ENCODE peak calls at places on chromosomes 16 and 17, in eight cellular contexts. B is GM12878, E is K562, V is esophagus muscularis mucosa, W is transverse colon, G is stomach, X is suprapubic skin, M is sigmoid colon. A is an unnamed sample.

GRCh38 chr17:11391134-11391533 is 150.1 kb downstream of the SHISA6 start:
- DNase-seq in B (no peak), E (peak), V (no peak), W (peak), G (no peak), X (no peak), M (no peak), A (no peak)

GRCh38 chr17:65472602-65473001 is 88.8 kb downstream of the AXIN2 start:
- DNase-seq in B (no peak), E (no peak), V (no peak), W (no peak), G (no peak), X (no peak), M (no peak), A (no peak)

GRCh38 chr17:72870437-72870985 is 222.0 kb downstream of the SLC39A11 start:
- DNase-seq in B (no peak), E (no peak), V (no peak), W (no peak), G (no peak), X (no peak), M (no peak), A (no peak)

GRCh38 chr17:81082177-81083073 is 47.5 kb downstream of the BAIAP2 start:
- DNase-seq in B (no peak), E (no peak), V (no peak), W (no peak), G (peak), X (no peak), M (no peak), A (peak)

GRCh38 chr17:79630821-79631639 is 20.2 kb upstream of the RBFOX3 start:
- DNase-seq in B (no peak), E (no peak), V (peak), W (no peak), G (peak), X (peak), M (peak), A (no peak)

GRCh38 chr17:49580981-49581644 is 5.4 kb downstream of the NXPH3 start:
- DNase-seq in B (no peak), E (no peak), V (no peak), W (no peak), G (no peak), X (peak), M (no peak), A (no peak)

GRCh38 chr16:84016477-84016876 is 26.1 kb downstream of the SLC38A8 start:
- DNase-seq in B (no peak), E (no peak), V (no peak), W (no peak), G (no peak), X (no peak), M (no peak), A (no peak)

GRCh38 chr17:51590071-51590470 is 329.7 kb downstream of the UTP18 start:
- DNase-seq in B (no peak), E (no peak), V (peak), W (no peak), G (no peak), X (no peak), M (no peak), A (no peak)

GRCh38 chr16:86545927-86546637 is 9.0 kb downstream of the MTHFSD start:
- DNase-seq in B (no peak), E (no peak), V (no peak), W (no peak), G (no peak), X (no peak), M (peak), A (no peak)

GRCh38 chr17:36136439-36136838 is 32.8 kb downstream of the CCL4 start:
- DNase-seq in B (no peak), E (no peak), V (no peak), W (no peak), G (no peak), X (no peak), M (no peak), A (no peak)

GRCh38 chr17:57948555-57949420 is 6.4 kb downstream of the CUEDC1 start:
- DNase-seq in B (no peak), E (no peak), V (no peak), W (no peak), G (no peak), X (no peak), M (peak), A (no peak)
- H3K4me3 ChIP-seq in B (no peak), E (no peak), V (no peak), W (no peak), G (no peak), X (no peak), M (no peak), A (no peak)

GRCh38 chr16:89355036-89355435 is 135.3 kb downstream of the ANKRD11 start:
- DNase-seq in B (no peak), E (no peak), V (no peak), W (no peak), G (no peak), X (no peak), M (no peak), A (no peak)
- TF ChIP-seq POLR2AphosphoS5 in B (no peak), E (no peak), V (no peak), W (no peak), G (no peak), X (no peak), M (no peak), A (no peak)

DNA sequence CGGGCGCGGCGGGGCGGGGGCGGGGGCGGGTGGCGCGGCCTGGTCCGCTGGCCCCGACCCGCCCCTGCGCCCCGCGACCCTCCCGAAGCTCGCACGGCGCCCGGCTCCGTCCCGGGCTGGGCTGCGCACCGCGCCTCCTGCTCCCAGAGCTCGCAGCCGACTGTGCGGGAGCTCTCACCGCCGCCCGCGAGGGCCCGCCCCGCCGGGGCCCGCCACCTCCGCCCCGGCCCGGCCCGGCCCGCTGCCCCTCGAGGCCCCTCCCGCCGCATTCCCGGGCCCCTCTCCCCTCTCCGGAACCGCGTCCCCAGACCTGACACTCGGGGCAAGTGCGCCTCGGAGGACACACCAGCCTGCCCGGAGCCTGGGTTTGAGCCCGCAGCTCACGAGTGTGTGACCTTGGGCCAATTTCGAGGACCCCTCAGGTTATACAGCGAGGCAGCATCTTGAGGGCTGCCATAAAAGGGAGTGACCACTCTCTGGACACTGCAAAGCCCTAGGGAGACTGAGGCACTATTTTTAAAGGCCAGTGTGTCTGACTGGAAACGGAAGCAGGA is 1.9 kb upstream of the GRIN2C start:
- DNase-seq in B (no peak), E (no peak), V (no peak), W (no peak), G (no peak), X (no peak), M (no peak), A (no peak)
- H3K4me3 ChIP-seq in B (no peak), E (no peak), V (peak), W (peak), G (peak), X (peak), M (peak), A (no peak)

DNA sequence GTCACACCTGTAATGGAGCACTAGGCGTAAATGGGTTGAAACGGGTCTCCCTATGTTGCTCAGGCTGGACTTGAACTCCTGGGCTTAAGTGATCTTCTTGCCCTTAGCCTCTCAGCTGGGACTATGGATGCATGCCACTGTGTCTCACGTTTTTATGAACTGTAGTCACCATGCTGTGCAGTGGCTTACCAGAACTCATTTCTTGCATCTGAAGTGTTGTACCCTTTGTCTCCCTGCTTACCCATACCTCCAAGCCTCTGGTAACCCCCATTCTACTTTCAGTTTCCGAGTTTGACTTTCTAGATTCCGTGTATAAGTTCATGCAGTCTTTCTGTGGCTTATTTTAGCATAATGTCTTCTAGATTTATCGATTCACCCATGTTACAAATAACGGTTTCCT is 7.7 kb downstream of the PYCARD start:
- DNase-seq in B (no peak), E (no peak), V (no peak), W (no peak), G (no peak), X (no peak), M (no peak), A (no peak)
- TF ChIP-seq POLR2AphosphoS5 in B (peak), E (peak), V (no peak), W (no peak), G (no peak), X (no peak), M (no peak), A (no peak)

GRCh38 chr16:66510298-66510697 is 39.6 kb downstream of the TK2 start:
- DNase-seq in B (no peak), E (no peak), V (no peak), W (no peak), G (peak), X (no peak), M (peak), A (no peak)

GRCh38 chr16:66507731-66508239 is 42.1 kb downstream of the TK2 start:
- DNase-seq in B (no peak), E (no peak), V (no peak), W (no peak), G (no peak), X (no peak), M (peak), A (no peak)

GRCh38 chr16:66508261-66508913 is 41.5 kb downstream of the TK2 start:
- DNase-seq in B (no peak), E (no peak), V (no peak), W (no peak), G (peak), X (no peak), M (peak), A (no peak)

GRCh38 chr16:66509576-66509975 is 40.3 kb downstream of the TK2 start:
- DNase-seq in B (no peak), E (no peak), V (no peak), W (no peak), G (peak), X (peak), M (peak), A (no peak)

DNA sequence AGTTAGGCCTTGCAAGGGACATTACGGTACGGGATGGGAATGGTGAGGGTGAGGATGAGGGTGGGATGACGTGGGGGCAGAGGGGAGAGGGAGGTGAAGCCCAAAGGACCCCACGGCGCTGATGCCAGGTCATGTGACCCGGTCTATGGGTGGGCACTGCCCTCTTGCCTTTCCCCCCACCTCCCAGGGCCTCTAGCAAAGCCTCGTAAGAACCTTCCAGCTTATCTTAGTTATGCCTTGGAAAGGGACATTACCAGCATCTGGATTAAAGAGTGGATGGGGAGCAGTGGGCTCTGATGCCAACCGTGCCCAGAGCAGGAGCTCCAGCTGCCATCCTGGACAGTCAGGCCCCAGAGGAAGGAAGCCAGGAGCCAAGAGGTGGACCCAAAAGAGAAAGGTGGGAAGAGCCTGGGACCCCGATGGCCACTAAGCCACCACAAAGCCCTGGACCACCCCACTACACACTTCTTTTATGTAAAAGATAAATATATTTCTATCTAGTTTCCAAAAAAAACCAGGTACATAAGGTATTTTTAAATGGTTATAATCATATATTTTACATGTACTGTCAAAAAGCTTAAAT is 40.9 kb downstream of the TK2 start:
- DNase-seq in B (no peak), E (no peak), V (no peak), W (no peak), G (peak), X (peak), M (peak), A (no peak)
- H3K4me3 ChIP-seq in B (no peak), E (no peak), V (no peak), W (no peak), G (no peak), X (no peak), M (no peak), A (no peak)

GRCh38 chr16:30922960-30923535 is 324 bp upstream of the FBXL19 start:
- DNase-seq in B (peak), E (peak), V (peak), W (peak), G (peak), X (peak), M (peak), A (peak)

GRCh38 chr16:30923554-30924085 is at the start of gene FBXL19:
- DNase-seq in B (no peak), E (no peak), V (no peak), W (peak), G (no peak), X (no peak), M (peak), A (no peak)

GRCh38 chr16:30924797-30925645 is 1.6 kb downstream of the FBXL19 start:
- DNase-seq in B (no peak), E (no peak), V (no peak), W (peak), G (no peak), X (no peak), M (no peak), A (no peak)

GRCh38 chr16:30925646-30926332 is 2.4 kb downstream of the FBXL19 start:
- DNase-seq in B (no peak), E (no peak), V (no peak), W (no peak), G (no peak), X (no peak), M (no peak), A (peak)

GRCh38 chr16:30924086-30924714 is 828 bp downstream of the FBXL19 start:
- DNase-seq in B (no peak), E (peak), V (no peak), W (peak), G (no peak), X (no peak), M (no peak), A (no peak)
- TF ChIP-seq POLR2AphosphoS5 in B (no peak), E (no peak), V (no peak), W (no peak), G (no peak), X (no peak), M (no peak), A (no peak)

GRCh38 chr17:43814714-43815113 is 18.2 kb downstream of the MPP3 start:
- DNase-seq in B (no peak), E (no peak), V (no peak), W (no peak), G (no peak), X (no peak), M (no peak), A (no peak)

GRCh38 chr17:43814026-43814425 is 18.9 kb downstream of the MPP3 start:
- DNase-seq in B (no peak), E (no peak), V (no peak), W (no peak), G (no peak), X (no peak), M (peak), A (no peak)

GRCh38 chr17:43818966-43819365 is 14.0 kb downstream of the MPP3 start:
- DNase-seq in B (no peak), E (no peak), V (no peak), W (no peak), G (no peak), X (peak), M (peak), A (no peak)

GRCh38 chr17:43817826-43818225 is 15.1 kb downstream of the MPP3 start:
- DNase-seq in B (no peak), E (no peak), V (no peak), W (no peak), G (no peak), X (peak), M (peak), A (no peak)

DNA sequence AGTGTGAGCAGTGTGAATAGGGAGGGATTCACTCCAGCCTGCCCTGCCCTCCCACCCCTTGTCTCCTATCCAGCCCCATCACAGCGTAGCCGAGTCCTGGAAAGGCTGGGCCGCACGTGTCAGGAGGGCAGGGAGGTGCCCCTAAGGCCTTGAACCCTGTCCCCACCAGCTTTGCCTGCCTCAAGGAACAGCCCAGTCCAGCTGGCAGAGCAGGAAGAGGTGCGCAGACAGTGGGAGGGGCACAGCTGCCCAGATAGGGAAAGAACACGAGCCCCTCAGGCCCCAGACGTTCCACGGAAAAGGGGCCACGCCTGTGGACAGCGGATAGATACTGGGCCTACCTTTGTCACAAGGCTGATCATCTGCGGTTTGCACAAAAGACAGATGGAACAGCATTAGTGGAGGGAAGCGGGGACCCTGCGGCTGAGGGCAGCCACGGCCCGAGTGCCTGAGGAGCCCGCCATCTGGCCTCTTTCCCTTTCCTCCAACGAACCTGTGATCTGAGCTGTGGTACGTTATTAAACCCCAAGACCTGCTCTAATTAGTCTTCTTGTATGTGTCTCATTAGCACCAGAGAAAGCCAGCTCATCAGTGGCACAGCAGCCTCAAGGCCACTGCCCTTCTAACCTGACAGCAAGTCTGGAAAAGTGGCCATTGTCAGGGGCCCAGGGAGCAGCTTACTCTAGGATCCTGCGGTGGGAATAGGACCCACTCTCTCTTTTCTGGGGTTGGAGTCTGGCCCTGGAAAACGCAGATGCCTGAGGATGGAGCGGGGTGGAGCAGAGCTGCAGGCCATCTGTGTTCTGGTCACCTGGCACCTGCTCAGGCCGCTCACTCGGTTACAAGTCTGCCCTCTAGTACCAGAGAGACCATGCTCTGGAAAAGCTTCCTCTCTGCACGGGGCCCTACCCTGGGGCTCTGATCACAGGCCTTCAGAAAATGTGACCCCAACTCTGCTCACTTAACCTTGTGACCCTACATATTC is 16.3 kb downstream of the MPP3 start:
- DNase-seq in B (no peak), E (no peak), V (no peak), W (no peak), G (no peak), X (no peak), M (peak), A (no peak)
- H3K4me3 ChIP-seq in B (no peak), E (no peak), V (no peak), W (no peak), G (no peak), X (no peak), M (no peak), A (no peak)

A was measured in upper lobe of left lung.